ENCODE peak calls at places on chromosomes 4 and X, in seven cellular contexts. One of them, this sample, is unnamed.

GRCh38 chrX:48800574-48801280 is 1.1 kb upstream of the HDAC6 start:
- DNase-seq in CD4-positive, CD25-positive, alpha-beta regulatory T cell: no peak
- DNase-seq in IMR-90: no peak
- DNase-seq in SJSA1: no peak
- DNase-seq in stomach: no peak
- DNase-seq in cardiac muscle cell: no peak
- DNase-seq in SK-N-SH: no peak
- DNase-seq in this sample: no peak

GRCh38 chr4:20832821-20833220 is 132.6 kb downstream of the PACRGL start:
- DNase-seq in SK-N-SH: no peak
- DNase-seq in cardiac muscle cell: peak; percentile 32
- DNase-seq in stomach: no peak
- DNase-seq in IMR-90: peak; percentile 0
- DNase-seq in CD4-positive, CD25-positive, alpha-beta regulatory T cell: no peak
- DNase-seq in SJSA1: no peak
- DNase-seq in this sample: no peak

GRCh38 chrX:82208976-82209375 is 1007.1 kb downstream of the SH3BGRL start:
- DNase-seq in SJSA1: no peak
- DNase-seq in IMR-90: no peak
- DNase-seq in cardiac muscle cell: no peak
- DNase-seq in stomach: no peak
- DNase-seq in CD4-positive, CD25-positive, alpha-beta regulatory T cell: no peak
- DNase-seq in SK-N-SH: no peak
- DNase-seq in this sample: no peak

GRCh38 chr4:82842593-82842992 is 44.0 kb upstream of the SCD5 start:
- DNase-seq in SJSA1: no peak
- DNase-seq in CD4-positive, CD25-positive, alpha-beta regulatory T cell: no peak
- DNase-seq in SK-N-SH: peak; percentile 20
- DNase-seq in cardiac muscle cell: peak; percentile 28
- DNase-seq in stomach: no peak
- DNase-seq in IMR-90: peak; percentile 28
- DNase-seq in this sample: no peak

GRCh38 chr4:172980178-172980577 is 188.4 kb upstream of the GALNT7 start:
- DNase-seq in IMR-90: peak; percentile 11
- DNase-seq in SK-N-SH: no peak
- DNase-seq in CD4-positive, CD25-positive, alpha-beta regulatory T cell: no peak
- DNase-seq in cardiac muscle cell: no peak
- DNase-seq in SJSA1: no peak
- DNase-seq in stomach: no peak
- DNase-seq in this sample: no peak

GRCh38 chr4:169208090-169208455 is 62.7 kb downstream of the SH3RF1 start:
- DNase-seq in cardiac muscle cell: peak; percentile 58
- DNase-seq in SJSA1: no peak
- DNase-seq in SK-N-SH: no peak
- DNase-seq in CD4-positive, CD25-positive, alpha-beta regulatory T cell: no peak
- DNase-seq in stomach: no peak
- DNase-seq in IMR-90: no peak
- DNase-seq in this sample: no peak

GRCh38 chr4:108838451-108838850 is 75.6 kb upstream of the ETNPPL start:
- DNase-seq in cardiac muscle cell: no peak
- DNase-seq in stomach: no peak
- DNase-seq in IMR-90: no peak
- DNase-seq in CD4-positive, CD25-positive, alpha-beta regulatory T cell: no peak
- DNase-seq in SJSA1: no peak
- DNase-seq in SK-N-SH: no peak
- DNase-seq in this sample: no peak

GRCh38 chr4:80307183-80307735 is 28.3 kb upstream of the CFAP299 start:
- DNase-seq in CD4-positive, CD25-positive, alpha-beta regulatory T cell: no peak
- DNase-seq in SJSA1: peak; percentile 58
- DNase-seq in SK-N-SH: no peak
- DNase-seq in cardiac muscle cell: peak; percentile 18
- DNase-seq in stomach: no peak
- DNase-seq in IMR-90: peak; percentile 41
- DNase-seq in this sample: no peak

GRCh38 chr4:23923141-23923540 is 33.3 kb upstream of the PPARGC1A start:
- DNase-seq in SK-N-SH: no peak
- DNase-seq in SJSA1: peak; percentile 54
- DNase-seq in cardiac muscle cell: no peak
- DNase-seq in CD4-positive, CD25-positive, alpha-beta regulatory T cell: no peak
- DNase-seq in IMR-90: no peak
- DNase-seq in stomach: no peak
- DNase-seq in this sample: no peak

GRCh38 chr4:10107111-10108091 is 9.2 kb downstream of the WDR1 start:
- DNase-seq in cardiac muscle cell: peak; percentile 56
- DNase-seq in SJSA1: no peak
- DNase-seq in stomach: no peak
- DNase-seq in SK-N-SH: no peak
- DNase-seq in CD4-positive, CD25-positive, alpha-beta regulatory T cell: no peak
- DNase-seq in IMR-90: peak; percentile 28
- DNase-seq in this sample: no peak

GRCh38 chrX:40300286-40300890 is 202.6 kb upstream of the BCOR start:
- DNase-seq in SK-N-SH: no peak
- DNase-seq in stomach: no peak
- DNase-seq in cardiac muscle cell: no peak
- DNase-seq in SJSA1: no peak
- DNase-seq in IMR-90: no peak
- DNase-seq in CD4-positive, CD25-positive, alpha-beta regulatory T cell: no peak
- DNase-seq in this sample: no peak

GRCh38 chrX:153063315-153063714 is 7.0 kb downstream of the PNMA3 start:
- DNase-seq in IMR-90: peak; percentile 4
- DNase-seq in stomach: no peak
- DNase-seq in SJSA1: no peak
- DNase-seq in CD4-positive, CD25-positive, alpha-beta regulatory T cell: no peak
- DNase-seq in cardiac muscle cell: peak; percentile 36
- DNase-seq in SK-N-SH: no peak
- DNase-seq in this sample: no peak

GRCh38 chr4:5797866-5798265 is 86.9 kb downstream of the EVC start:
- DNase-seq in stomach: no peak
- DNase-seq in cardiac muscle cell: no peak
- DNase-seq in SK-N-SH: no peak
- DNase-seq in SJSA1: no peak
- DNase-seq in CD4-positive, CD25-positive, alpha-beta regulatory T cell: no peak
- DNase-seq in IMR-90: no peak
- DNase-seq in this sample: no peak

GRCh38 chr4:122045533-122045932 is 93.7 kb upstream of the TRPC3 start:
- DNase-seq in CD4-positive, CD25-positive, alpha-beta regulatory T cell: no peak
- DNase-seq in cardiac muscle cell: peak; percentile 86
- DNase-seq in stomach: no peak
- DNase-seq in IMR-90: peak; percentile 96
- DNase-seq in SJSA1: peak; percentile 96
- DNase-seq in SK-N-SH: peak; percentile 3
- DNase-seq in this sample: no peak

GRCh38 chr4:111632752-111633151 is 512.5 kb upstream of the FAM241A start:
- DNase-seq in IMR-90: peak; percentile 53
- DNase-seq in SK-N-SH: no peak
- DNase-seq in SJSA1: no peak
- DNase-seq in cardiac muscle cell: peak; percentile 67
- DNase-seq in stomach: no peak
- DNase-seq in CD4-positive, CD25-positive, alpha-beta regulatory T cell: no peak
- DNase-seq in this sample: no peak

GRCh38 chr4:183182873-183183725 is 84.0 kb downstream of the WWC2 start:
- DNase-seq in IMR-90: peak; percentile 91
- DNase-seq in SK-N-SH: no peak
- DNase-seq in SJSA1: peak; percentile 86
- DNase-seq in CD4-positive, CD25-positive, alpha-beta regulatory T cell: no peak
- DNase-seq in cardiac muscle cell: peak; percentile 93
- DNase-seq in stomach: no peak
- DNase-seq in this sample: no peak

GRCh38 chrX:8820910-8821527 is 19.8 kb upstream of the FAM9A start:
- DNase-seq in CD4-positive, CD25-positive, alpha-beta regulatory T cell: no peak
- DNase-seq in stomach: no peak
- DNase-seq in SK-N-SH: no peak
- DNase-seq in cardiac muscle cell: peak; percentile 52
- DNase-seq in IMR-90: peak; percentile 6
- DNase-seq in SJSA1: no peak
- DNase-seq in this sample: no peak

GRCh38 chrX:66833426-66833825 is 194.5 kb upstream of the EDA2R start:
- DNase-seq in stomach: no peak
- DNase-seq in IMR-90: no peak
- DNase-seq in SK-N-SH: no peak
- DNase-seq in cardiac muscle cell: no peak
- DNase-seq in CD4-positive, CD25-positive, alpha-beta regulatory T cell: no peak
- DNase-seq in SJSA1: no peak
- DNase-seq in this sample: no peak

GRCh38 chr4:68077737-68078136 is 51.9 kb downstream of the TMPRSS11F start:
- DNase-seq in IMR-90: no peak
- DNase-seq in cardiac muscle cell: no peak
- DNase-seq in SK-N-SH: no peak
- DNase-seq in CD4-positive, CD25-positive, alpha-beta regulatory T cell: no peak
- DNase-seq in SJSA1: no peak
- DNase-seq in stomach: no peak
- DNase-seq in this sample: no peak

GRCh38 chr4:106746451-106746850 is 289.7 kb downstream of the DKK2 start:
- DNase-seq in cardiac muscle cell: peak; percentile 15
- DNase-seq in CD4-positive, CD25-positive, alpha-beta regulatory T cell: no peak
- DNase-seq in SK-N-SH: no peak
- DNase-seq in SJSA1: peak; percentile 48
- DNase-seq in IMR-90: no peak
- DNase-seq in stomach: no peak
- DNase-seq in this sample: no peak

GRCh38 chr4:20299515-20299914 is 47.8 kb downstream of the SLIT2 start:
- DNase-seq in stomach: no peak
- DNase-seq in CD4-positive, CD25-positive, alpha-beta regulatory T cell: no peak
- DNase-seq in SJSA1: peak; percentile 54
- DNase-seq in cardiac muscle cell: peak; percentile 76
- DNase-seq in IMR-90: peak; percentile 41
- DNase-seq in SK-N-SH: peak; percentile 32
- DNase-seq in this sample: no peak

GRCh38 chrX:132071260-132071659 is 48.2 kb downstream of the STK26 start:
- DNase-seq in cardiac muscle cell: peak; percentile 26
- DNase-seq in SK-N-SH: peak; percentile 10
- DNase-seq in stomach: no peak
- DNase-seq in SJSA1: no peak
- DNase-seq in IMR-90: no peak
- DNase-seq in CD4-positive, CD25-positive, alpha-beta regulatory T cell: no peak
- DNase-seq in this sample: no peak

GRCh38 chr4:53497446-53498069 is 93.7 kb downstream of the LNX1 start:
- DNase-seq in SJSA1: no peak
- DNase-seq in IMR-90: peak; percentile 59
- DNase-seq in CD4-positive, CD25-positive, alpha-beta regulatory T cell: no peak
- DNase-seq in stomach: no peak
- DNase-seq in SK-N-SH: no peak
- DNase-seq in cardiac muscle cell: peak; percentile 90
- DNase-seq in this sample: no peak

GRCh38 chr4:88533937-88534750 is 10.6 kb upstream of the PYURF start:
- DNase-seq in cardiac muscle cell: peak; percentile 49
- DNase-seq in CD4-positive, CD25-positive, alpha-beta regulatory T cell: no peak
- DNase-seq in SJSA1: peak; percentile 75
- DNase-seq in SK-N-SH: no peak
- DNase-seq in IMR-90: peak; percentile 94
- DNase-seq in stomach: no peak
- DNase-seq in this sample: no peak

GRCh38 chr4:89492476-89493110 is 185.0 kb upstream of the GPRIN3 start:
- DNase-seq in stomach: no peak
- DNase-seq in SK-N-SH: no peak
- DNase-seq in cardiac muscle cell: peak; percentile 86
- DNase-seq in IMR-90: peak; percentile 92
- DNase-seq in SJSA1: peak; percentile 43
- DNase-seq in CD4-positive, CD25-positive, alpha-beta regulatory T cell: no peak
- DNase-seq in this sample: no peak

GRCh38 chrX:48958635-48959094 is 1.3 kb upstream of the OTUD5 start:
- DNase-seq in SK-N-SH: no peak
- DNase-seq in SJSA1: no peak
- DNase-seq in stomach: peak; percentile 32
- DNase-seq in IMR-90: peak; percentile 66
- DNase-seq in cardiac muscle cell: peak; percentile 67
- DNase-seq in CD4-positive, CD25-positive, alpha-beta regulatory T cell: no peak
- DNase-seq in this sample: peak; percentile 80

GRCh38 chr4:190015538-190016368 is 11.3 kb downstream of the FRG2 start:
- DNase-seq in SK-N-SH: peak; percentile 9
- DNase-seq in stomach: no peak
- DNase-seq in IMR-90: no peak
- DNase-seq in SJSA1: no peak
- DNase-seq in cardiac muscle cell: no peak
- DNase-seq in CD4-positive, CD25-positive, alpha-beta regulatory T cell: no peak
- DNase-seq in this sample: no peak

GRCh38 chrX:80578518-80579105 is 158.4 kb downstream of the TENT5D start:
- DNase-seq in SJSA1: no peak
- DNase-seq in SK-N-SH: peak; percentile 41
- DNase-seq in cardiac muscle cell: peak; percentile 27
- DNase-seq in stomach: no peak
- DNase-seq in IMR-90: peak; percentile 6
- DNase-seq in CD4-positive, CD25-positive, alpha-beta regulatory T cell: peak; percentile 16
- DNase-seq in this sample: no peak

GRCh38 chr4:183797445-183798248 is 107.5 kb upstream of the STOX2 start:
- DNase-seq in cardiac muscle cell: peak; percentile 29
- DNase-seq in SJSA1: peak; percentile 2
- DNase-seq in IMR-90: no peak
- DNase-seq in CD4-positive, CD25-positive, alpha-beta regulatory T cell: no peak
- DNase-seq in stomach: peak; percentile 53
- DNase-seq in SK-N-SH: peak; percentile 83
- DNase-seq in this sample: no peak

GRCh38 chrX:65537229-65537628 is 2.6 kb upstream of the LAS1L start:
- DNase-seq in cardiac muscle cell: peak; percentile 4
- DNase-seq in stomach: no peak
- DNase-seq in SJSA1: peak; percentile 32
- DNase-seq in IMR-90: no peak
- DNase-seq in SK-N-SH: no peak
- DNase-seq in CD4-positive, CD25-positive, alpha-beta regulatory T cell: no peak
- DNase-seq in this sample: no peak

GRCh38 chrX:124805486-124805885 is 459.1 kb downstream of the SH2D1A start:
- DNase-seq in cardiac muscle cell: no peak
- DNase-seq in stomach: no peak
- DNase-seq in IMR-90: no peak
- DNase-seq in SJSA1: no peak
- DNase-seq in CD4-positive, CD25-positive, alpha-beta regulatory T cell: no peak
- DNase-seq in SK-N-SH: no peak
- DNase-seq in this sample: no peak
- H3K27ac ChIP-seq in cardiac muscle cell: no peak overlapping the region
- H3K27ac ChIP-seq in stomach: no peak overlapping the region
- H3K27ac ChIP-seq in IMR-90: no peak overlapping the region
- H3K27ac ChIP-seq in SJSA1: no peak overlapping the region
- H3K27ac ChIP-seq in CD4-positive, CD25-positive, alpha-beta regulatory T cell: no peak overlapping the region
- H3K27ac ChIP-seq in SK-N-SH: no peak overlapping the region
- H3K27ac ChIP-seq in this sample: no peak overlapping the region

GRCh38 chrX:33194876-33195433 is 16.4 kb downstream of the DMD start:
- DNase-seq in SJSA1: peak; percentile 44
- DNase-seq in stomach: no peak
- DNase-seq in cardiac muscle cell: peak; percentile 48
- DNase-seq in CD4-positive, CD25-positive, alpha-beta regulatory T cell: no peak
- DNase-seq in SK-N-SH: no peak
- DNase-seq in IMR-90: peak; percentile 33
- DNase-seq in this sample: no peak
- H3K27ac ChIP-seq in SJSA1: peak overlapping the region; percentile 57
- H3K27ac ChIP-seq in stomach: peak overlapping the region; percentile 46
- H3K27ac ChIP-seq in cardiac muscle cell: no peak overlapping the region
- H3K27ac ChIP-seq in CD4-positive, CD25-positive, alpha-beta regulatory T cell: no peak overlapping the region
- H3K27ac ChIP-seq in SK-N-SH: no peak overlapping the region
- H3K27ac ChIP-seq in IMR-90: peak overlapping the region; percentile 74
- H3K27ac ChIP-seq in this sample: no peak overlapping the region

GRCh38 chr4:99722662-99723061 is 65.0 kb upstream of the C4orf54 start:
- DNase-seq in SK-N-SH: no peak
- DNase-seq in IMR-90: peak; percentile 1
- DNase-seq in SJSA1: no peak
- DNase-seq in cardiac muscle cell: peak; percentile 5
- DNase-seq in CD4-positive, CD25-positive, alpha-beta regulatory T cell: no peak
- DNase-seq in stomach: no peak
- DNase-seq in this sample: no peak
- H3K27ac ChIP-seq in SK-N-SH: no peak overlapping the region
- H3K27ac ChIP-seq in IMR-90: no peak overlapping the region
- H3K27ac ChIP-seq in SJSA1: no peak overlapping the region
- H3K27ac ChIP-seq in cardiac muscle cell: peak overlapping the region; percentile 88
- H3K27ac ChIP-seq in CD4-positive, CD25-positive, alpha-beta regulatory T cell: no peak overlapping the region
- H3K27ac ChIP-seq in stomach: peak overlapping the region; percentile 69
- H3K27ac ChIP-seq in this sample: no peak overlapping the region

GRCh38 chr4:113979157-113979972 is at the start of gene ARSJ:
- DNase-seq in IMR-90: peak; percentile 88
- DNase-seq in stomach: peak; percentile 56
- DNase-seq in SK-N-SH: peak; percentile 76
- DNase-seq in CD4-positive, CD25-positive, alpha-beta regulatory T cell: no peak
- DNase-seq in cardiac muscle cell: peak; percentile 89
- DNase-seq in SJSA1: peak; percentile 91
- DNase-seq in this sample: peak; percentile 85
- H3K27ac ChIP-seq in IMR-90: peak within 1 kb of the TSS; percentile 98
- H3K27ac ChIP-seq in stomach: peak within 1 kb of the TSS; percentile 90
- H3K27ac ChIP-seq in SK-N-SH: peak within 1 kb of the TSS; percentile 91
- H3K27ac ChIP-seq in CD4-positive, CD25-positive, alpha-beta regulatory T cell: no peak within 1 kb of the TSS
- H3K27ac ChIP-seq in cardiac muscle cell: no peak within 1 kb of the TSS
- H3K27ac ChIP-seq in SJSA1: peak within 1 kb of the TSS; percentile 88
- H3K27ac ChIP-seq in this sample: peak within 1 kb of the TSS; percentile 95

This sample was measured in coronary artery.